ENCODE peak calls at places on chromosomes 2 and 18, in nine cellular contexts. One of them, this sample, is unnamed.

GRCh38 chr2:121804340-121804739 is 48.9 kb downstream of the TSN start:
- DNase-seq in epithelial cell of esophagus: no peak
- DNase-seq in A549: no peak
- DNase-seq in fibroblast of lung: peak
- DNase-seq in colonic mucosa: no peak
- DNase-seq in fibroblast of villous mesenchyme: no peak
- DNase-seq in GM06990: no peak
- DNase-seq in left lung: no peak
- DNase-seq in astrocyte of the spinal cord: peak
- DNase-seq in this sample: no peak

GRCh38 chr2:55961318-55961911 is 37.8 kb upstream of the EFEMP1 start:
- DNase-seq in left lung: no peak
- DNase-seq in epithelial cell of esophagus: peak
- DNase-seq in A549: peak
- DNase-seq in colonic mucosa: no peak
- DNase-seq in GM06990: no peak
- DNase-seq in fibroblast of lung: peak
- DNase-seq in astrocyte of the spinal cord: peak
- DNase-seq in fibroblast of villous mesenchyme: peak
- DNase-seq in this sample: peak

GRCh38 chr18:48798334-48799197 is 152.2 kb downstream of the SMAD7 start:
- DNase-seq in GM06990: no peak
- DNase-seq in A549: no peak
- DNase-seq in astrocyte of the spinal cord: no peak
- DNase-seq in epithelial cell of esophagus: no peak
- DNase-seq in colonic mucosa: peak
- DNase-seq in left lung: no peak
- DNase-seq in fibroblast of villous mesenchyme: no peak
- DNase-seq in fibroblast of lung: no peak
- DNase-seq in this sample: no peak

GRCh38 chr2:203566161-203566560 is 31.1 kb upstream of the RAPH1 start:
- DNase-seq in A549: no peak
- DNase-seq in fibroblast of lung: no peak
- DNase-seq in astrocyte of the spinal cord: no peak
- DNase-seq in fibroblast of villous mesenchyme: no peak
- DNase-seq in epithelial cell of esophagus: no peak
- DNase-seq in GM06990: no peak
- DNase-seq in colonic mucosa: no peak
- DNase-seq in left lung: no peak
- DNase-seq in this sample: no peak

GRCh38 chr2:12862541-12862940 is 145.8 kb downstream of the TRIB2 start:
- DNase-seq in colonic mucosa: no peak
- DNase-seq in fibroblast of villous mesenchyme: no peak
- DNase-seq in A549: no peak
- DNase-seq in astrocyte of the spinal cord: no peak
- DNase-seq in left lung: no peak
- DNase-seq in GM06990: no peak
- DNase-seq in epithelial cell of esophagus: no peak
- DNase-seq in fibroblast of lung: no peak
- DNase-seq in this sample: no peak

GRCh38 chr2:62036761-62037250 is 131.3 kb downstream of the COMMD1 start:
- DNase-seq in colonic mucosa: no peak
- DNase-seq in GM06990: no peak
- DNase-seq in A549: no peak
- DNase-seq in left lung: no peak
- DNase-seq in fibroblast of lung: no peak
- DNase-seq in astrocyte of the spinal cord: no peak
- DNase-seq in epithelial cell of esophagus: no peak
- DNase-seq in fibroblast of villous mesenchyme: no peak
- DNase-seq in this sample: no peak

GRCh38 chr2:233129351-233129978 is 69.3 kb downstream of the INPP5D start:
- DNase-seq in A549: peak
- DNase-seq in GM06990: no peak
- DNase-seq in astrocyte of the spinal cord: no peak
- DNase-seq in fibroblast of lung: no peak
- DNase-seq in colonic mucosa: no peak
- DNase-seq in left lung: no peak
- DNase-seq in epithelial cell of esophagus: no peak
- DNase-seq in fibroblast of villous mesenchyme: no peak
- DNase-seq in this sample: no peak

GRCh38 chr2:239140346-239141020 is 260.3 kb downstream of the HDAC4 start:
- DNase-seq in fibroblast of villous mesenchyme: no peak
- DNase-seq in left lung: peak
- DNase-seq in colonic mucosa: no peak
- DNase-seq in fibroblast of lung: no peak
- DNase-seq in astrocyte of the spinal cord: peak
- DNase-seq in A549: no peak
- DNase-seq in epithelial cell of esophagus: no peak
- DNase-seq in GM06990: no peak
- DNase-seq in this sample: no peak

GRCh38 chr2:105099153-105099552 is 61.3 kb downstream of the MRPS9 start:
- DNase-seq in fibroblast of lung: no peak
- DNase-seq in A549: no peak
- DNase-seq in left lung: no peak
- DNase-seq in fibroblast of villous mesenchyme: no peak
- DNase-seq in astrocyte of the spinal cord: no peak
- DNase-seq in colonic mucosa: no peak
- DNase-seq in GM06990: no peak
- DNase-seq in epithelial cell of esophagus: no peak
- DNase-seq in this sample: no peak

GRCh38 chr2:68483011-68483410 is 15.6 kb downstream of the APLF start:
- DNase-seq in colonic mucosa: no peak
- DNase-seq in epithelial cell of esophagus: no peak
- DNase-seq in astrocyte of the spinal cord: no peak
- DNase-seq in left lung: no peak
- DNase-seq in A549: no peak
- DNase-seq in fibroblast of villous mesenchyme: no peak
- DNase-seq in GM06990: no peak
- DNase-seq in fibroblast of lung: no peak
- DNase-seq in this sample: no peak

GRCh38 chr18:2411381-2411977 is 159.8 kb downstream of the METTL4 start:
- DNase-seq in fibroblast of villous mesenchyme: peak
- DNase-seq in fibroblast of lung: peak
- DNase-seq in left lung: no peak
- DNase-seq in GM06990: no peak
- DNase-seq in epithelial cell of esophagus: peak
- DNase-seq in colonic mucosa: no peak
- DNase-seq in astrocyte of the spinal cord: peak
- DNase-seq in A549: no peak
- DNase-seq in this sample: no peak

GRCh38 chr2:238220892-238221521 is 17.5 kb upstream of the ILKAP start:
- DNase-seq in A549: no peak
- DNase-seq in GM06990: no peak
- DNase-seq in fibroblast of lung: no peak
- DNase-seq in colonic mucosa: no peak
- DNase-seq in astrocyte of the spinal cord: no peak
- DNase-seq in fibroblast of villous mesenchyme: peak
- DNase-seq in epithelial cell of esophagus: no peak
- DNase-seq in left lung: no peak
- DNase-seq in this sample: no peak

GRCh38 chr2:123532999-123533398 is 492.1 kb upstream of the CNTNAP5 start:
- DNase-seq in colonic mucosa: no peak
- DNase-seq in astrocyte of the spinal cord: no peak
- DNase-seq in fibroblast of lung: no peak
- DNase-seq in GM06990: no peak
- DNase-seq in left lung: no peak
- DNase-seq in A549: no peak
- DNase-seq in fibroblast of villous mesenchyme: peak
- DNase-seq in epithelial cell of esophagus: no peak
- DNase-seq in this sample: no peak

GRCh38 chr2:40103590-40103989 is 324.5 kb upstream of the THUMPD2 start:
- DNase-seq in astrocyte of the spinal cord: peak
- DNase-seq in epithelial cell of esophagus: peak
- DNase-seq in fibroblast of villous mesenchyme: peak
- DNase-seq in A549: no peak
- DNase-seq in colonic mucosa: no peak
- DNase-seq in GM06990: no peak
- DNase-seq in left lung: no peak
- DNase-seq in fibroblast of lung: peak
- DNase-seq in this sample: no peak

GRCh38 chr2:215680605-215681598 is 245.0 kb upstream of the FN1 start:
- DNase-seq in colonic mucosa: no peak
- DNase-seq in fibroblast of lung: peak
- DNase-seq in left lung: no peak
- DNase-seq in epithelial cell of esophagus: peak
- DNase-seq in GM06990: peak
- DNase-seq in fibroblast of villous mesenchyme: peak
- DNase-seq in A549: no peak
- DNase-seq in astrocyte of the spinal cord: peak
- DNase-seq in this sample: peak

GRCh38 chr2:18194161-18194560 is 315.7 kb downstream of the KCNS3 start:
- DNase-seq in A549: no peak
- DNase-seq in epithelial cell of esophagus: no peak
- DNase-seq in GM06990: no peak
- DNase-seq in astrocyte of the spinal cord: no peak
- DNase-seq in left lung: no peak
- DNase-seq in fibroblast of lung: no peak
- DNase-seq in fibroblast of villous mesenchyme: no peak
- DNase-seq in colonic mucosa: no peak
- DNase-seq in this sample: no peak

GRCh38 chr2:127614731-127615130 is 31.2 kb upstream of the GPR17 start:
- DNase-seq in A549: no peak
- DNase-seq in fibroblast of lung: no peak
- DNase-seq in fibroblast of villous mesenchyme: no peak
- DNase-seq in astrocyte of the spinal cord: no peak
- DNase-seq in epithelial cell of esophagus: no peak
- DNase-seq in colonic mucosa: no peak
- DNase-seq in left lung: no peak
- DNase-seq in GM06990: no peak
- DNase-seq in this sample: no peak

GRCh38 chr2:143150287-143150686 is 21.1 kb downstream of the ARHGAP15 start:
- DNase-seq in A549: no peak
- DNase-seq in left lung: no peak
- DNase-seq in astrocyte of the spinal cord: no peak
- DNase-seq in fibroblast of villous mesenchyme: no peak
- DNase-seq in fibroblast of lung: no peak
- DNase-seq in GM06990: peak
- DNase-seq in epithelial cell of esophagus: no peak
- DNase-seq in colonic mucosa: no peak
- DNase-seq in this sample: no peak

GRCh38 chr2:95039410-95039809 is 13.9 kb downstream of the MAL start:
- DNase-seq in astrocyte of the spinal cord: no peak
- DNase-seq in GM06990: no peak
- DNase-seq in left lung: no peak
- DNase-seq in fibroblast of lung: no peak
- DNase-seq in fibroblast of villous mesenchyme: no peak
- DNase-seq in A549: no peak
- DNase-seq in epithelial cell of esophagus: no peak
- DNase-seq in colonic mucosa: no peak
- DNase-seq in this sample: no peak

DNA sequence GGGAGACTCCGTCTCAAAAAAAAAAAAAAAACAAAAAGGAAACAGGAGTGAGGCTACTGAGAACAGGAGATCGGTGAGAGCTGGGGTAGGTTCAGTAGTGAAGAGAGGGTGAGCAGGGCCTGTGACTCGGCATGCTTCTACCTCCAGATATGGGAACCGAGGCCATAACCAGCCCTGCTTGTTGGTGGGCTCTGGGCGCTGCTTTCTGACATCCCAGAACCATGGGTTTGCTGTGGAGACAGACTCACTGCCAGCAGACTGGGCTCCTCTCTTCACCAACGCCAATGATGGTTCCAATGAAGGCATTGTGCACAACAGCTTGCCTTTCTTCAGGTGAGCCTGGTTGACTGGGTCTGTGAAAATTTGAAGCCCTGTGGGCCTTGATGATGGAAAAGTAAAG is 6.2 kb downstream of the CAD start:
- DNase-seq in astrocyte of the spinal cord: no peak
- DNase-seq in epithelial cell of esophagus: no peak
- DNase-seq in fibroblast of lung: no peak
- DNase-seq in A549: no peak
- DNase-seq in fibroblast of villous mesenchyme: no peak
- DNase-seq in GM06990: no peak
- DNase-seq in colonic mucosa: no peak
- DNase-seq in left lung: no peak
- DNase-seq in this sample: no peak
- H3K4me3 ChIP-seq in astrocyte of the spinal cord: no peak
- H3K4me3 ChIP-seq in epithelial cell of esophagus: no peak
- H3K4me3 ChIP-seq in fibroblast of lung: no peak
- H3K4me3 ChIP-seq in A549: no peak
- H3K4me3 ChIP-seq in fibroblast of villous mesenchyme: no peak
- H3K4me3 ChIP-seq in GM06990: no peak
- H3K4me3 ChIP-seq in colonic mucosa: no peak
- H3K4me3 ChIP-seq in left lung: no peak
- H3K4me3 ChIP-seq in this sample: no peak

GRCh38 chr2:120175000-120175581 is 48.1 kb downstream of the TMEM185B start:
- DNase-seq in fibroblast of villous mesenchyme: peak
- DNase-seq in colonic mucosa: peak
- DNase-seq in GM06990: no peak
- DNase-seq in astrocyte of the spinal cord: peak
- DNase-seq in A549: peak
- DNase-seq in epithelial cell of esophagus: peak
- DNase-seq in fibroblast of lung: peak
- DNase-seq in left lung: no peak
- DNase-seq in this sample: peak
- TF ChIP-seq CTCF in fibroblast of villous mesenchyme: peak
- TF ChIP-seq CTCF in colonic mucosa: peak
- TF ChIP-seq CTCF in GM06990: peak
- TF ChIP-seq CTCF in astrocyte of the spinal cord: peak
- TF ChIP-seq CTCF in A549: peak
- TF ChIP-seq CTCF in epithelial cell of esophagus: peak
- TF ChIP-seq CTCF in fibroblast of lung: peak
- TF ChIP-seq CTCF in left lung: peak
- TF ChIP-seq CTCF in this sample: peak

DNA sequence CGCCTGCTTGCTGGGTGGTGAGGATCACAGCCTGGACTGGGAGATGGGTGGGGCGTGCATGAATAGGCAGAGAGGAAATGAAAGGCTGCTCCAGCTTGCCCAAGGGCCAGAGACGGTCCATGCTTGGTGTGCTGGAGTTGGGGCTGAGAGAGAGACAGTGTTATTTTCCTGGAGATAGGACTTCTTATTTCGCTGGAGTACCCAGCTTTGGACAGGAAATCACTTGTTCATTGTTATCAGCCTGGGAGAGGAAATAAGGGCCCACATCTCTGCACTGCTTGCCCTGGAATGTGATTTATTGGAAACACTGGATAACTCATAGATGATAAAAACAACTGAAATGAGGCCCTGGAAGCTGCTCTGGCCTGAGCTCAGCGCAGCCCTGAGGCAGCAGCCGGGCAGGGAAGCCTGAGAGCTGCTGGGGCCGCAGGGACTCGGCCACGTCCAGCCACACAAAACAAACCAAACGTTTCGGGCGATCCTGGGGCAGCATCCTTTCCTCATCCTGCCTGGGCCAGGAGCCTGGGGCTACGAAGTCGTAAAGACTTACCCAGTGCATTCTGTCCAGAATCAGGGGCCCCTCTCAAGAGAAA is 250.8 kb downstream of the EIPR1 start:
- DNase-seq in colonic mucosa: no peak
- DNase-seq in epithelial cell of esophagus: no peak
- DNase-seq in A549: no peak
- DNase-seq in GM06990: no peak
- DNase-seq in fibroblast of villous mesenchyme: peak
- DNase-seq in left lung: no peak
- DNase-seq in astrocyte of the spinal cord: no peak
- DNase-seq in fibroblast of lung: no peak
- DNase-seq in this sample: no peak
- H3K4me3 ChIP-seq in colonic mucosa: no peak
- H3K4me3 ChIP-seq in epithelial cell of esophagus: no peak
- H3K4me3 ChIP-seq in A549: no peak
- H3K4me3 ChIP-seq in GM06990: no peak
- H3K4me3 ChIP-seq in fibroblast of villous mesenchyme: no peak
- H3K4me3 ChIP-seq in left lung: no peak
- H3K4me3 ChIP-seq in astrocyte of the spinal cord: no peak
- H3K4me3 ChIP-seq in fibroblast of lung: no peak
- H3K4me3 ChIP-seq in this sample: no peak

GRCh38 chr2:207767461-207768167 is 2.1 kb downstream of the FZD5 start:
- DNase-seq in colonic mucosa: peak
- DNase-seq in A549: peak
- DNase-seq in astrocyte of the spinal cord: peak
- DNase-seq in GM06990: peak
- DNase-seq in fibroblast of lung: peak
- DNase-seq in epithelial cell of esophagus: peak
- DNase-seq in left lung: peak
- DNase-seq in fibroblast of villous mesenchyme: no peak
- DNase-seq in this sample: no peak
- TF ChIP-seq CTCF in colonic mucosa: no peak
- TF ChIP-seq CTCF in A549: peak
- TF ChIP-seq CTCF in astrocyte of the spinal cord: peak
- TF ChIP-seq CTCF in GM06990: peak
- TF ChIP-seq CTCF in fibroblast of lung: peak
- TF ChIP-seq CTCF in epithelial cell of esophagus: peak
- TF ChIP-seq CTCF in left lung: no peak
- TF ChIP-seq CTCF in fibroblast of villous mesenchyme: peak
- TF ChIP-seq CTCF in this sample: peak